ENCODE peak calls at places on chromosomes 5 and 9, in five cellular contexts. One of them, this sample, is unnamed. For H3K36me3 and H3K4me1, the result is how much of the 10 kb centered on the place peaks cover.

GRCh38 chr9:113588242-113588810 is 124.8 kb downstream of the RGS3 start:
- DNase-seq in left ventricle myocardium inferior: peak
- DNase-seq in upper lobe of right lung: no peak
- DNase-seq in prostate gland: no peak
- DNase-seq in GM23248: no peak
- DNase-seq in this sample: peak

GRCh38 chr9:97514531-97514930 is 13.1 kb downstream of the TMOD1 start:
- DNase-seq in left ventricle myocardium inferior: peak
- DNase-seq in prostate gland: no peak
- DNase-seq in upper lobe of right lung: no peak
- DNase-seq in GM23248: no peak
- DNase-seq in this sample: no peak

GRCh38 chr5:14729448-14730385 is 65.2 kb downstream of the OTULIN start:
- DNase-seq in prostate gland: no peak
- DNase-seq in GM23248: no peak
- DNase-seq in left ventricle myocardium inferior: no peak
- DNase-seq in upper lobe of right lung: no peak
- DNase-seq in this sample: no peak

GRCh38 chr5:4868140-4868735 is 271.9 kb upstream of the ADAMTS16 start:
- DNase-seq in upper lobe of right lung: no peak
- DNase-seq in prostate gland: no peak
- DNase-seq in GM23248: peak
- DNase-seq in left ventricle myocardium inferior: peak
- DNase-seq in this sample: peak

GRCh38 chr9:88801214-88801796 is 190.0 kb upstream of the S1PR3 start:
- DNase-seq in left ventricle myocardium inferior: no peak
- DNase-seq in prostate gland: no peak
- DNase-seq in upper lobe of right lung: no peak
- DNase-seq in GM23248: peak
- DNase-seq in this sample: no peak

GRCh38 chr9:123426406-123426805 is 70.4 kb downstream of the CRB2 start:
- DNase-seq in GM23248: no peak
- DNase-seq in left ventricle myocardium inferior: no peak
- DNase-seq in prostate gland: no peak
- DNase-seq in upper lobe of right lung: no peak
- DNase-seq in this sample: no peak

GRCh38 chr5:43498571-43498970 is 14.9 kb upstream of the TMEM267 start:
- DNase-seq in GM23248: no peak
- DNase-seq in left ventricle myocardium inferior: no peak
- DNase-seq in upper lobe of right lung: no peak
- DNase-seq in prostate gland: no peak
- DNase-seq in this sample: no peak

GRCh38 chr5:42309865-42310264 is 113.4 kb upstream of the GHR start:
- DNase-seq in left ventricle myocardium inferior: no peak
- DNase-seq in GM23248: no peak
- DNase-seq in upper lobe of right lung: no peak
- DNase-seq in prostate gland: no peak
- DNase-seq in this sample: no peak

GRCh38 chr5:140795259-140795641 is 598 bp downstream of the PCDHA2 start:
- DNase-seq in upper lobe of right lung: no peak
- DNase-seq in GM23248: peak
- DNase-seq in left ventricle myocardium inferior: no peak
- DNase-seq in prostate gland: no peak
- DNase-seq in this sample: no peak

GRCh38 chr9:101479337-101480045 is 43.9 kb upstream of the ALDOB start:
- DNase-seq in upper lobe of right lung: no peak
- DNase-seq in left ventricle myocardium inferior: no peak
- DNase-seq in prostate gland: peak
- DNase-seq in GM23248: no peak
- DNase-seq in this sample: no peak

GRCh38 chr9:131669234-131670172 is 70.4 kb downstream of the RAPGEF1 start:
- DNase-seq in left ventricle myocardium inferior: no peak
- DNase-seq in GM23248: no peak
- DNase-seq in upper lobe of right lung: peak
- DNase-seq in prostate gland: no peak
- DNase-seq in this sample: no peak

GRCh38 chr5:137666109-137666850 is 69.6 kb downstream of the KLHL3 start:
- DNase-seq in left ventricle myocardium inferior: no peak
- DNase-seq in upper lobe of right lung: no peak
- DNase-seq in prostate gland: no peak
- DNase-seq in GM23248: peak
- DNase-seq in this sample: no peak

GRCh38 chr5:74516217-74516636 is 124.3 kb downstream of the ENC1 start:
- DNase-seq in GM23248: peak
- DNase-seq in prostate gland: no peak
- DNase-seq in left ventricle myocardium inferior: no peak
- DNase-seq in upper lobe of right lung: no peak
- DNase-seq in this sample: no peak

GRCh38 chr9:8677725-8678124 is 878.1 kb upstream of the DMAC1 start:
- DNase-seq in upper lobe of right lung: no peak
- DNase-seq in GM23248: no peak
- DNase-seq in left ventricle myocardium inferior: no peak
- DNase-seq in prostate gland: no peak
- DNase-seq in this sample: no peak

GRCh38 chr5:33806736-33807442 is 84.9 kb downstream of the ADAMTS12 start:
- DNase-seq in upper lobe of right lung: no peak
- DNase-seq in prostate gland: no peak
- DNase-seq in GM23248: peak
- DNase-seq in left ventricle myocardium inferior: no peak
- DNase-seq in this sample: no peak

GRCh38 chr5:90162324-90162723 is 247.2 kb downstream of the CETN3 start:
- DNase-seq in upper lobe of right lung: no peak
- DNase-seq in left ventricle myocardium inferior: no peak
- DNase-seq in prostate gland: no peak
- DNase-seq in GM23248: no peak
- DNase-seq in this sample: no peak

GRCh38 chr9:21075484-21075883 is 2.3 kb downstream of the IFNB1 start:
- DNase-seq in GM23248: no peak
- DNase-seq in prostate gland: no peak
- DNase-seq in upper lobe of right lung: no peak
- DNase-seq in left ventricle myocardium inferior: no peak
- DNase-seq in this sample: no peak

GRCh38 chr9:114001794-114002261 is 76.3 kb downstream of the AMBP start:
- DNase-seq in left ventricle myocardium inferior: no peak
- DNase-seq in upper lobe of right lung: no peak
- DNase-seq in GM23248: no peak
- DNase-seq in prostate gland: no peak
- DNase-seq in this sample: no peak

GRCh38 chr9:133323211-133323610 is 12.8 kb downstream of the SURF6 start:
- DNase-seq in upper lobe of right lung: peak
- DNase-seq in prostate gland: no peak
- DNase-seq in GM23248: no peak
- DNase-seq in left ventricle myocardium inferior: no peak
- DNase-seq in this sample: no peak

GRCh38 chr9:127011772-127012171 is 97.2 kb downstream of the RALGPS1 start:
- DNase-seq in GM23248: no peak
- DNase-seq in upper lobe of right lung: no peak
- DNase-seq in left ventricle myocardium inferior: no peak
- DNase-seq in prostate gland: peak
- DNase-seq in this sample: no peak

GRCh38 chr5:172055996-172056395 is 49.6 kb upstream of the FBXW11 start:
- DNase-seq in upper lobe of right lung: no peak
- DNase-seq in prostate gland: no peak
- DNase-seq in left ventricle myocardium inferior: no peak
- DNase-seq in GM23248: no peak
- DNase-seq in this sample: no peak

GRCh38 chr5:54985301-54986268 is at the start of gene ESM1:
- DNase-seq in prostate gland: no peak
- DNase-seq in GM23248: peak
- DNase-seq in left ventricle myocardium inferior: no peak
- DNase-seq in upper lobe of right lung: no peak
- DNase-seq in this sample: peak

GRCh38 chr5:72848474-72849428 is 32.3 kb downstream of the TNPO1 start:
- DNase-seq in left ventricle myocardium inferior: peak
- DNase-seq in prostate gland: peak
- DNase-seq in upper lobe of right lung: peak
- DNase-seq in GM23248: peak
- DNase-seq in this sample: peak

GRCh38 chr5:180370861-180371641 is 17.9 kb upstream of the GFPT2 start:
- DNase-seq in left ventricle myocardium inferior: peak
- DNase-seq in upper lobe of right lung: no peak
- DNase-seq in GM23248: peak
- DNase-seq in prostate gland: no peak
- DNase-seq in this sample: no peak

DNA sequence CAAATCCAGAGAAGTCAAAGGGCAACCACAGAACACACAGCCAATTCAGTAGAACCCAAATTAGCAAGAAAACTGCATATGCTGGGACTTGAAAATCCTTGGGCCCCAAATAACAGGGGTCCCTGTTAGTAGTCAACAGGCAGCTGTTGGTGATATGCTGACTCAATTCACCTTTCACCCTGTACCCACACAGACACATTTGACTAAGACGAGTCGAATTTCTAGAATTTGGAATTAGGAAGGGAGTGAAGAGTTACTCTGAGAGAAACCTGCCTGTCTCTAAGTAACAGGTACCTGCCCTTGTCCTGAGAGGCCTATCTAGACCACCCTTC is 817 bp upstream of the VCP start:
- DNase-seq in GM23248: no peak
- DNase-seq in upper lobe of right lung: no peak
- DNase-seq in left ventricle myocardium inferior: no peak
- DNase-seq in prostate gland: no peak
- DNase-seq in this sample: no peak
- H3K4me3 ChIP-seq in GM23248: peak
- H3K4me3 ChIP-seq in upper lobe of right lung: peak
- H3K4me3 ChIP-seq in left ventricle myocardium inferior: peak
- H3K4me3 ChIP-seq in prostate gland: no peak
- H3K4me3 ChIP-seq in this sample: peak

DNA sequence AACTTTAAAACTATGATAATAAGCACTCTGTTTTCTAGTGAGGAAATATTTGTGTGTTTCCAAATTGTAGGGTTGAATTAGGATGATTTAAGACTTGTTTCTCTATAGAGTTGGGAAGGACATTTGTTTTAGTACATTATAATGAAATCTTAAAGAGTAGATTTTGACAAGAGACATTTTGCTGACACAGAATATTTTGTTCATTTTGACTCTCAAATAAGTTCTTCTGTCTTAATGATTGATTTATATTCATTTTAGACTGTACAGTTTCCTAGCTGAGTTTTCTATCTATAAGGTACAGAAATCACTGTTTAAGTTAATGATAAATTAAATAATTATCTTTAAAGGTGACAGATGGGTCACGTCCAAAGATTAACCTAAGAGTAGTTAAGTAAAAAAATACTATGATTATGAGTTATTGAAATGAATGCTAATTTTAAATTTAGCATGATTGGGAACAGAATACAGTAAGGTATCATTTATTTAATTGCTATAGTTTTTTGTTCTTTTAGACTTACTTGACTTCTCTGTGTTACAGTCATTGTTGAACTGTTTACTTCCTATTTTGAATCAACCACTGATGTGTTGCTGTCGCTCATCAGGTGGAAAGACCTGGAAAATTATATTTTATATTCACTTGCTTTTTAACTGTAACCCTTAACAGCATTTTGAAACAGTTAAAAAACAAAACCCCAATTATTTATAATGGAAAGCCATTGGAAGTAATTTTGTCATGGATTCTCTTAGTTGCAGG is 19.5 kb downstream of the PBX3 start:
- DNase-seq in prostate gland: no peak
- DNase-seq in upper lobe of right lung: no peak
- DNase-seq in left ventricle myocardium inferior: no peak
- DNase-seq in GM23248: no peak
- DNase-seq in this sample: no peak
- H3K36me3 ChIP-seq in prostate gland: under half
- H3K36me3 ChIP-seq in upper lobe of right lung: under half
- H3K36me3 ChIP-seq in left ventricle myocardium inferior: under half
- H3K36me3 ChIP-seq in GM23248: under half
- H3K36me3 ChIP-seq in this sample: under half

GRCh38 chr5:139378101-139378825 is 4.8 kb downstream of the SLC23A1 start:
- DNase-seq in upper lobe of right lung: peak
- DNase-seq in left ventricle myocardium inferior: no peak
- DNase-seq in prostate gland: no peak
- DNase-seq in GM23248: no peak
- DNase-seq in this sample: no peak

GRCh38 chr5:139377226-139377625 is 5.9 kb downstream of the SLC23A1 start:
- DNase-seq in GM23248: no peak
- DNase-seq in upper lobe of right lung: peak
- DNase-seq in prostate gland: no peak
- DNase-seq in left ventricle myocardium inferior: no peak
- DNase-seq in this sample: no peak

GRCh38 chr5:139379626-139380449 is 3.3 kb downstream of the SLC23A1 start:
- DNase-seq in left ventricle myocardium inferior: no peak
- DNase-seq in upper lobe of right lung: no peak
- DNase-seq in prostate gland: no peak
- DNase-seq in GM23248: no peak
- DNase-seq in this sample: no peak

GRCh38 chr5:139376364-139376763 is 6.7 kb downstream of the SLC23A1 start:
- DNase-seq in left ventricle myocardium inferior: no peak
- DNase-seq in upper lobe of right lung: no peak
- DNase-seq in prostate gland: no peak
- DNase-seq in GM23248: no peak
- DNase-seq in this sample: no peak

DNA sequence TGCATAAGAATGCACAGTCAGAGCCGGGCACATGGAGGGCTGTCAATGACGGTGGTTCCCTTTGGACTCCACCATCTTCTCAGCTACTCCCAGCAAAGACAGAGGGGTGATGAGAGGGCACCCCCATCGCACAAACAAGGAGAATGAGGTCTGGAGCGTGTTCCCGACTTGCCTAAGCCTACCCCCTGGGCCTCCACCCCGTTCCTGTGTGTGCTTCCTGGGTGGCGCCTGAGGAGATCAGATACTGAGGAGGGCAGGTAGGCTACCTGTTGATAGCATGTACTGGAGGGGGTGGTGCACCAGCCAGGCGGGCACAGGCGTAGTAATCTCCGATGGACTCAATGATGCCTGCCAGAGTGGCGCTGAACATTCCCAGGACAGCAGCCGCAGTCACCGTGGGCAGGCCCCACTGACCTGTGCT is 4.1 kb downstream of the SLC23A1 start:
- DNase-seq in GM23248: no peak
- DNase-seq in upper lobe of right lung: peak
- DNase-seq in left ventricle myocardium inferior: no peak
- DNase-seq in prostate gland: no peak
- DNase-seq in this sample: no peak
- H3K4me1 ChIP-seq in GM23248: under half
- H3K4me1 ChIP-seq in upper lobe of right lung: under half
- H3K4me1 ChIP-seq in left ventricle myocardium inferior: under half
- H3K4me1 ChIP-seq in prostate gland: under half
- H3K4me1 ChIP-seq in this sample: under half

GRCh38 chr9:86747711-86748110 is 199.6 kb downstream of the GAS1 start:
- DNase-seq in left ventricle myocardium inferior: no peak
- DNase-seq in prostate gland: no peak
- DNase-seq in upper lobe of right lung: no peak
- DNase-seq in GM23248: no peak
- DNase-seq in this sample: no peak
- H3K4me3 ChIP-seq in left ventricle myocardium inferior: no peak
- H3K4me3 ChIP-seq in prostate gland: no peak
- H3K4me3 ChIP-seq in upper lobe of right lung: no peak
- H3K4me3 ChIP-seq in GM23248: no peak
- H3K4me3 ChIP-seq in this sample: no peak